ENCODE peak calls at places on chromosomes 1 and 21, in nine cellular contexts. H is colonic mucosa, D is endothelial cell, S is progenitor cell of endocrine pancreas, F is heart right ventricle, Z is vagina, E is left ventricle myocardium inferior, Y is WTC11, T is foreskin fibroblast. K is an unnamed sample.

GRCh38 chr21:26946744-26947446 is 20.0 kb downstream of the ADAMTS5 start:
- DNase-seq in T (no peak), E (no peak), D (no peak), S (no peak), Y (no peak), H (no peak), F (no peak), Z (no peak), K (no peak)

GRCh38 chr1:160748877-160749269 is 9.8 kb downstream of the SLAMF7 start:
- DNase-seq in Z (no peak), H (no peak), T (peak), D (no peak), S (no peak), E (no peak), F (no peak), Y (no peak), K (peak)

GRCh38 chr1:202159534-202160371 is 649 bp downstream of the PTPN7 start:
- DNase-seq in H (peak), T (no peak), F (no peak), E (no peak), S (no peak), Z (no peak), Y (no peak), D (no peak), K (no peak)

GRCh38 chr21:42209801-42210479 is 9.0 kb upstream of the ABCG1 start:
- DNase-seq in E (no peak), T (peak), H (no peak), Z (peak), D (no peak), S (no peak), F (no peak), Y (no peak), K (no peak)

GRCh38 chr1:115310821-115311220 is 27.2 kb downstream of the NGF start:
- DNase-seq in Y (no peak), D (no peak), T (no peak), H (no peak), F (no peak), Z (no peak), E (no peak), S (no peak), K (no peak)

GRCh38 chr1:27379564-27380132 is 3.5 kb downstream of the CD164L2 start:
- DNase-seq in Z (no peak), S (no peak), H (no peak), E (no peak), D (no peak), F (no peak), T (no peak), Y (no peak), K (no peak)

GRCh38 chr21:29085106-29085752 is 11.8 kb upstream of the CCT8 start:
- DNase-seq in H (no peak), D (no peak), F (no peak), S (no peak), E (no peak), Y (no peak), Z (no peak), T (no peak), K (no peak)

GRCh38 chr1:79006564-79006963 is at the start of gene ADGRL4:
- DNase-seq in Y (peak), E (peak), Z (no peak), H (no peak), F (peak), T (peak), S (peak), D (peak), K (no peak)

GRCh38 chr1:225896937-225897549 is 8.1 kb upstream of the LEFTY1 start:
- DNase-seq in Y (no peak), T (no peak), D (no peak), E (no peak), Z (no peak), F (no peak), S (no peak), H (peak), K (peak)

GRCh38 chr1:203795382-203796222 is at the start of the genes ZBED6 and ZC3H11A:
- DNase-seq in Y (peak), Z (peak), H (peak), T (peak), D (peak), E (peak), F (peak), S (peak), K (peak)

GRCh38 chr1:64235133-64235532 is 31.7 kb downstream of the UBE2U start:
- DNase-seq in D (no peak), S (no peak), Z (no peak), E (no peak), Y (no peak), T (peak), H (no peak), F (no peak), K (no peak)

GRCh38 chr1:241749041-241749798 is 97.1 kb downstream of the WDR64 start:
- DNase-seq in T (peak), Y (no peak), Z (no peak), E (no peak), S (no peak), F (no peak), D (no peak), H (no peak), K (peak)

GRCh38 chr1:7257225-7257624 is 472.0 kb downstream of the CAMTA1 start:
- DNase-seq in E (no peak), Y (no peak), T (no peak), D (no peak), S (no peak), Z (no peak), F (no peak), H (no peak), K (no peak)

GRCh38 chr1:154155282-154155681 is 409 bp upstream of the NUP210L start:
- DNase-seq in S (no peak), T (peak), Y (no peak), H (no peak), F (peak), D (peak), Z (no peak), E (no peak), K (no peak)

GRCh38 chr21:44919111-44919912 is 1.4 kb downstream of the ITGB2 start:
- DNase-seq in S (no peak), Z (no peak), H (no peak), D (no peak), F (no peak), Y (no peak), E (peak), T (no peak), K (no peak)

GRCh38 chr1:32361674-32362473 is 411 bp downstream of the FAM229A start:
- DNase-seq in T (peak), D (peak), Y (peak), S (peak), Z (no peak), H (peak), F (peak), E (peak), K (no peak)

GRCh38 chr1:210883821-210884220 is 250.1 kb downstream of the KCNH1 start:
- DNase-seq in Y (no peak), F (no peak), S (no peak), H (no peak), Z (no peak), T (peak), E (no peak), D (no peak), K (peak)

GRCh38 chr1:247392088-247392487 is 23.9 kb upstream of the NLRP3 start:
- DNase-seq in Y (no peak), S (no peak), H (no peak), Z (no peak), E (no peak), F (no peak), T (no peak), D (no peak), K (no peak)

GRCh38 chr1:227351443-227351842 is 33.2 kb upstream of the CDC42BPA start:
- DNase-seq in T (peak), Z (no peak), F (peak), H (no peak), E (no peak), Y (no peak), D (no peak), S (no peak), K (peak)

GRCh38 chr1:166114419-166114818 is 52.4 kb downstream of the FAM78B start:
- DNase-seq in S (no peak), D (no peak), Z (peak), F (no peak), H (no peak), E (no peak), T (no peak), Y (no peak), K (no peak)

GRCh38 chr1:59204001-59204400 is 92.9 kb upstream of the FGGY start:
- DNase-seq in S (no peak), T (peak), E (peak), Y (no peak), D (peak), H (peak), F (peak), Z (no peak), K (no peak)

GRCh38 chr1:103197266-103197665 is 88.9 kb upstream of the COL11A1 start:
- DNase-seq in E (no peak), Z (no peak), T (peak), H (no peak), F (no peak), Y (no peak), D (no peak), S (no peak), K (no peak)

GRCh38 chr1:70504176-70504820 is 93.2 kb downstream of the CTH start:
- DNase-seq in Y (no peak), F (no peak), S (no peak), H (peak), E (no peak), Z (no peak), T (peak), D (no peak), K (no peak)

GRCh38 chr1:111436726-111437125 is 9.2 kb upstream of the OVGP1 start:
- DNase-seq in F (no peak), H (no peak), S (no peak), T (peak), Y (no peak), Z (no peak), E (no peak), D (no peak), K (no peak)

GRCh38 chr1:12618661-12619395 is 818 bp upstream of the DHRS3 start:
- DNase-seq in S (peak), D (peak), Z (peak), H (peak), T (peak), E (peak), Y (peak), F (peak), K (peak)

GRCh38 chr1:119452085-119452484 is 37.1 kb downstream of the HSD3B2 start:
- DNase-seq in S (no peak), Z (no peak), D (no peak), T (no peak), H (no peak), Y (no peak), E (no peak), F (no peak), K (no peak)

GRCh38 chr1:116769561-116769977 is 15.3 kb downstream of the CD2 start:
- DNase-seq in S (no peak), Z (no peak), H (no peak), D (no peak), E (no peak), T (peak), Y (no peak), F (no peak), K (no peak)

GRCh38 chr21:27570306-27570868 is 603.5 kb upstream of the ADAMTS5 start:
- DNase-seq in H (no peak), S (no peak), D (no peak), F (peak), E (peak), Z (no peak), T (peak), Y (no peak), K (peak)

GRCh38 chr1:20347699-20348098 is 57.0 kb downstream of the VWA5B1 start:
- DNase-seq in T (no peak), Z (no peak), Y (no peak), E (no peak), S (no peak), F (no peak), H (no peak), D (no peak), K (no peak)

GRCh38 chr1:221939598-221939997 is 197.7 kb upstream of the DUSP10 start:
- DNase-seq in F (no peak), S (no peak), D (no peak), H (no peak), Z (no peak), T (no peak), Y (no peak), E (no peak), K (no peak)

GRCh38 chr1:80059940-80060339 is 1053.4 kb upstream of the ADGRL4 start:
- DNase-seq in Y (no peak), D (no peak), T (no peak), Z (no peak), S (no peak), H (no peak), F (no peak), E (no peak), K (no peak)

GRCh38 chr1:53481456-53481855 is 22.3 kb downstream of the DMRTB1 start:
- DNase-seq in D (no peak), Z (no peak), H (no peak), T (no peak), E (no peak), F (no peak), S (no peak), Y (no peak), K (no peak)

GRCh38 chr1:52955129-52955970 is 28.3 kb downstream of the SCP2 start:
- DNase-seq in Z (no peak), S (no peak), H (peak), Y (no peak), T (peak), F (no peak), E (no peak), D (no peak), K (no peak)

GRCh38 chr1:67493148-67493547 is 62.9 kb upstream of the SERBP1 start:
- DNase-seq in Z (no peak), S (no peak), F (no peak), E (no peak), T (no peak), H (no peak), D (no peak), Y (no peak), K (no peak)

GRCh38 chr1:35725591-35725990 is 6.9 kb upstream of the C1orf216 start:
- DNase-seq in S (no peak), E (no peak), Y (no peak), F (no peak), Z (no peak), H (no peak), T (peak), D (no peak), K (no peak)

GRCh38 chr1:40404670-40405462 is 31.3 kb downstream of the SMAP2 start:
- DNase-seq in Z (no peak), Y (no peak), E (no peak), S (no peak), F (peak), T (peak), H (no peak), D (no peak), K (peak)

GRCh38 chr1:199403421-199404116 is 623.9 kb upstream of the NR5A2 start:
- DNase-seq in T (peak), Z (no peak), S (no peak), Y (no peak), F (no peak), H (no peak), D (no peak), E (no peak), K (no peak)

GRCh38 chr1:56824956-56825355 is 5.8 kb upstream of the FYB2 start:
- DNase-seq in H (no peak), Z (no peak), F (no peak), Y (no peak), D (no peak), T (peak), E (no peak), S (no peak), K (no peak)

GRCh38 chr1:81801834-81802531 is 1.2 kb downstream of the ADGRL2 start:
- DNase-seq in D (peak), S (peak), T (peak), E (peak), H (peak), Z (no peak), F (peak), Y (peak), K (peak)

GRCh38 chr1:25487628-25488027 is 55.8 kb upstream of the LDLRAP1 start:
- DNase-seq in S (no peak), E (no peak), T (no peak), D (peak), H (no peak), Y (no peak), Z (no peak), F (no peak), K (no peak)
- TF ChIP-seq CTCF in S (peak), E (peak), T (peak), D (peak), H (no peak), Y (peak), Z (no peak), F (peak), K (peak)

GRCh38 chr1:163565171-163565570 is 243.4 kb downstream of the NUF2 start:
- DNase-seq in S (no peak), Y (no peak), H (no peak), D (no peak), T (peak), E (no peak), F (no peak), Z (no peak), K (no peak)

GRCh38 chr1:163562355-163562754 is 240.6 kb downstream of the NUF2 start:
- DNase-seq in T (no peak), F (no peak), H (no peak), Z (no peak), Y (no peak), D (no peak), E (no peak), S (no peak), K (no peak)

GRCh38 chr1:163561570-163562295 is 240.0 kb downstream of the NUF2 start:
- DNase-seq in D (peak), F (no peak), Y (peak), E (no peak), Z (no peak), T (peak), H (no peak), S (no peak), K (peak)
- TF ChIP-seq CTCF in D (no peak), F (peak), Y (peak), E (peak), Z (peak), T (peak), H (peak), S (peak), K (peak)

DNA sequence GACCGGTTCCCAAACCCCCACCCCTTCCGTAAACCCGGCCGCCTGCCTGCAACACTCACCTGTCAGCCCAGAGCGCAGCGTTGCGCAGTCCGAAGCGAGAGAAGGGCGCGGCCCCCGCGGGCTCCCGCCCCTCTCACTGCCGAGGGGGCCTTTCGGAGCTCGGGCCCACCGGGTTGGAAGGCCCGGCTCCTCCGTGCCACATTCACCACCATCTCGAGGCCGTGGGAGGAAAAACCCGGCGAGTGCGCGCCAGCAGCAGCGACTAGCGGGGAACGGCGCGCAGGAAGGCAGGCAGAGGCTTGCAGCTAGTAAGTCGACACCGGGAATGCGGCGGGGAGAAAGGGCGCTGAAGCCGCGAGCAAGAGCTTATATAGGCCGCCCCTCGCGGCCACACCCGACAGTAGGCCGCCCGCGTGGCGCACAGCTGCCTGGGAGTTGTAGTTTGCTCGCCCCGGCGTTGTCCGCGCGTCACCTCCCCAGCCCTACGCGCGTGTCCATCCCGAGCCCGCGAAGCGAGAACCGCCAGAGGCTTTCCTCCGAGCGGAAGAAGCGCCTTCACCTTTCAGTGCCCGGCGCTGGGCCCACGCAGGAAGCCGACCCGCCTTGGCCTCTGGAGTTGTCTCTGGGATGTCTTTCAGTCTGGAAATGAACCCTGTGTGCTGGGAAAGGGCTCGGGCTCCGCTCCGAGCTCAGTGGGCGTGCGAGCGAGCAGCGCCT is 10.4 kb upstream of the RAB42 start:
- DNase-seq in Z (peak), F (peak), S (peak), D (peak), H (peak), Y (peak), T (peak), E (peak), K (peak)
- TF ChIP-seq CTCF in Z (peak), F (no peak), S (no peak), D (no peak), H (no peak), Y (no peak), T (no peak), E (peak), K (no peak)

DNA sequence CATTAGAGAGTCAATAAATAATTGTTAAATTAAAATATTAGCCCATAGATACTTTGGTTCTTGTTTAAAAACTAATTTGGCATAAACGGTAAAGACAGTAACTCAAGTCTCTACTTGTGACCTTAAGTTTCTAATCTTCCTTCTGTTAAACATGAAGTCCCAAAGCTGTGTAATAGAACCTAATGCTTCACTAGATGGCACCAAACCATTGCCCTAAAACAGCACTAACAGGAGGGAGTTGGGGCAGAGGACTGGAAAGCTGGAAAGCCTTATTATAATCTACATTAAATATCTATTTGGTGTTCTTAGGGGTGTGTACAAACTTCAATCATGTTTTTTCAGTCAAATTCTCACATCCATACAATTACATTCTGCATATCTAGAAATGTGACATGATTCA is 176.6 kb downstream of the OLFM3 start:
- DNase-seq in Y (no peak), S (peak), T (peak), F (peak), E (no peak), H (no peak), D (peak), Z (no peak), K (peak)
- TF ChIP-seq CTCF in Y (peak), S (peak), T (no peak), F (peak), E (peak), H (peak), D (peak), Z (no peak), K (peak)

DNA sequence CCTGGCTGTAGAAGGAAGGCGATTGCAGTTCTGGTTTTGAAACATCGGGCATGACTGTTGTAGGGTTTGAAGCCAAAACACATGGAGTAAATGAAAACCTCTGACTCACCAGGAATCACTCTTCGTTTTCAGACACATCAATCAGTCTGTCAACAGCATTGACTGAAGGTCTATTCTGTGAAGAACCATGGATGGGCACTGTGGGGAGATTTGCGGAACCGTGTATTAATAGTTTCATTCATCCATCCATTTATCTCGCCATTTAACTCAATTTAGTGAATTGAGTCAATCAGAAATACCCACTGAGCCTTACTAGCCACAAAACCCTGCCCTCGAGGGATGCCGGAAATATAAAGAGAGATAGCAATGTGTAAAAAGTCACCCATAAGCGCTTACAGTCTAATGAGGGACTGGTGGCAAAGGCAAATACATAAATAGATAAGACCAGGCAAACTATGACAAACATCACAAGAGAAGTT is 364.6 kb upstream of the PROX1 start:
- DNase-seq in F (no peak), T (no peak), S (no peak), H (no peak), D (no peak), Y (no peak), E (no peak), Z (no peak), K (peak)
- TF ChIP-seq CTCF in F (no peak), T (no peak), S (no peak), H (no peak), D (no peak), Y (no peak), E (no peak), Z (no peak), K (no peak)

DNA sequence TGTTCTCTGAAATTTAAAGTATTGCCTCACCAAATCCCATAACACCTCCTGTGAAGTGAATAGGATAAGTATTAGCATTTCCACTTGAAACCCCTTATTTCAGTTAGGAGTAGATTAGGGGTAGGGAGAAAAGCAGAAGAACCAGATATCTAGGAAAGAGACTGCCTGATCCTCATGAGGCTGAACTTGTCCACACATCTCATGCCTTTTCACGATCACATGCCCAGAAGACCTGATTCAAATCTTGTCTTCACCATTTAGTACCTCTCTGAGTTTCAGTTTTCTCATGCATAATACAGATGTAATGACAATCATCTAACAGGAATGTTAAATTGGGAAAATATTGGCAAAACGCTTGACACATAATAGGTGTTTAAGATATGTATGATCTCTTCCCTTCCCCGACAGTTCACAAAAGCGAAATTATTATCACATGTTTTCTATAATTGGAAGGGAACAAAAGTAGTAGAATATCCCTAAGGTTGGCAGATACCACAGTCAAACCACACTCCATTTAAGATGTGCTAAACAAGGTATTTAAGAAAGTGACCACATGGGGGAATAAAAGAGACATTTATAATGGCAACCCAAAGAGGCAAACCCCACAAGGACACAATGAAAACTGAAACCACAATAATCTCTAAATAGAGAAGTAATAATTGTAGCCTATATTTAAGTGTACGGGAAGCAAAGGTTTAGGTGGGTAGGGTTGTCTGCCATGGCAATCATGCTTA is 25.2 kb downstream of the GFI1 start:
- DNase-seq in E (no peak), T (no peak), S (no peak), Y (no peak), F (no peak), D (no peak), H (no peak), Z (no peak), K (peak)
- TF ChIP-seq CTCF in E (no peak), T (no peak), S (no peak), Y (no peak), F (no peak), D (no peak), H (no peak), Z (no peak), K (no peak)